ENCODE peak calls at places on chromosomes 6 and 20, in ten cellular contexts. M is progenitor cell of endocrine pancreas; Z is pancreas; R is type B pancreatic cell; S is brain microvascular endothelial cell; T is ascending aorta; A is CD8-positive, alpha-beta T cell; C is AG04450; I is transverse colon; H is OCI-LY7. B is an unnamed sample.

GRCh38 chr6:137089305-137089704 is 44.5 kb upstream of the IL20RA start:
- DNase-seq in M (no peak), Z (no peak), R (no peak), S (no peak), T (no peak), A (no peak), C (no peak), I (peak), H (no peak), B (no peak)

GRCh38 chr20:45944151-45944964 is 9.9 kb downstream of the PCIF1 start:
- DNase-seq in M (no peak), Z (no peak), R (no peak), S (no peak), T (no peak), A (no peak), C (no peak), I (no peak), H (no peak), B (no peak)

GRCh38 chr6:88712243-88712936 is 251.0 kb downstream of the RNGTT start:
- DNase-seq in M (no peak), Z (no peak), R (no peak), S (peak), T (no peak), A (no peak), C (no peak), I (no peak), H (no peak), B (no peak)

GRCh38 chr6:40936810-40937209 is 102.2 kb downstream of the UNC5CL start:
- DNase-seq in M (no peak), Z (no peak), R (no peak), S (peak), T (no peak), A (no peak), C (peak), I (no peak), H (no peak), B (no peak)

GRCh38 chr6:78749326-78749725 is 118.0 kb upstream of the IRAK1BP1 start:
- DNase-seq in M (no peak), Z (no peak), R (no peak), S (no peak), T (no peak), A (no peak), C (peak), I (no peak), H (no peak), B (no peak)

GRCh38 chr20:36571564-36572504 is 1.6 kb upstream of the TGIF2 start:
- DNase-seq in M (peak), Z (no peak), R (no peak), S (no peak), T (no peak), A (no peak), C (no peak), I (no peak), H (no peak), B (peak)

GRCh38 chr20:50762435-50763201 is 31.2 kb downstream of the PARD6B start:
- DNase-seq in M (no peak), Z (peak), R (no peak), S (peak), T (peak), A (no peak), C (no peak), I (peak), H (no peak), B (no peak)

GRCh38 chr6:84227434-84228197 is at the start of gene CEP162:
- DNase-seq in M (peak), Z (peak), R (peak), S (peak), T (peak), A (peak), C (peak), I (peak), H (peak), B (peak)

GRCh38 chr20:21436186-21436585 is 38.9 kb upstream of the NKX2-4 start:
- DNase-seq in M (no peak), Z (no peak), R (no peak), S (peak), T (no peak), A (no peak), C (no peak), I (no peak), H (no peak), B (no peak)

GRCh38 chr20:58407966-58408557 is 19.0 kb downstream of the VAPB start:
- DNase-seq in M (no peak), Z (no peak), R (no peak), S (no peak), T (no peak), A (no peak), C (no peak), I (no peak), H (peak), B (no peak)

GRCh38 chr20:49385471-49385870 is 97.0 kb downstream of the KCNB1 start:
- DNase-seq in M (no peak), Z (no peak), R (no peak), S (peak), T (no peak), A (no peak), C (no peak), I (no peak), H (peak), B (no peak)

GRCh38 chr6:8707956-8708772 is 272.8 kb upstream of the SLC35B3 start:
- DNase-seq in M (no peak), Z (no peak), R (no peak), S (no peak), T (no peak), A (no peak), C (no peak), I (peak), H (peak), B (no peak)

GRCh38 chr6:164200071-164200470 is 785.6 kb downstream of the QKI start:
- DNase-seq in M (no peak), Z (no peak), R (no peak), S (no peak), T (no peak), A (no peak), C (no peak), I (no peak), H (no peak), B (no peak)

GRCh38 chr20:61868006-61868405 is 197.7 kb downstream of the TAF4 start:
- DNase-seq in M (no peak), Z (peak), R (no peak), S (no peak), T (no peak), A (no peak), C (no peak), I (no peak), H (no peak), B (no peak)

GRCh38 chr20:11553603-11554002 is 364.1 kb upstream of the BTBD3 start:
- DNase-seq in M (no peak), Z (no peak), R (no peak), S (no peak), T (no peak), A (no peak), C (no peak), I (no peak), H (no peak), B (no peak)

GRCh38 chr6:150813319-150813992 is 52.0 kb upstream of the MTHFD1L start:
- DNase-seq in M (no peak), Z (no peak), R (no peak), S (peak), T (no peak), A (no peak), C (no peak), I (no peak), H (no peak), B (no peak)

GRCh38 chr6:22041797-22042489 is 254.9 kb downstream of the PRL start:
- DNase-seq in M (no peak), Z (no peak), R (no peak), S (peak), T (no peak), A (no peak), C (peak), I (no peak), H (no peak), B (no peak)

GRCh38 chr6:2857580-2858337 is 16.1 kb upstream of the SERPINB1 start:
- DNase-seq in M (no peak), Z (no peak), R (no peak), S (peak), T (no peak), A (peak), C (no peak), I (peak), H (peak), B (no peak)

GRCh38 chr20:36018208-36018988 is 50.0 kb downstream of the CNBD2 start:
- DNase-seq in M (no peak), Z (no peak), R (no peak), S (no peak), T (peak), A (no peak), C (no peak), I (peak), H (no peak), B (no peak)

GRCh38 chr20:35991142-35991771 is 22.9 kb downstream of the CNBD2 start:
- DNase-seq in M (no peak), Z (no peak), R (no peak), S (peak), T (no peak), A (no peak), C (no peak), I (peak), H (peak), B (no peak)

GRCh38 chr20:37804584-37805566 is 98.1 kb upstream of the VSTM2L start:
- DNase-seq in M (no peak), Z (peak), R (no peak), S (no peak), T (no peak), A (no peak), C (no peak), I (peak), H (peak), B (no peak)

DNA sequence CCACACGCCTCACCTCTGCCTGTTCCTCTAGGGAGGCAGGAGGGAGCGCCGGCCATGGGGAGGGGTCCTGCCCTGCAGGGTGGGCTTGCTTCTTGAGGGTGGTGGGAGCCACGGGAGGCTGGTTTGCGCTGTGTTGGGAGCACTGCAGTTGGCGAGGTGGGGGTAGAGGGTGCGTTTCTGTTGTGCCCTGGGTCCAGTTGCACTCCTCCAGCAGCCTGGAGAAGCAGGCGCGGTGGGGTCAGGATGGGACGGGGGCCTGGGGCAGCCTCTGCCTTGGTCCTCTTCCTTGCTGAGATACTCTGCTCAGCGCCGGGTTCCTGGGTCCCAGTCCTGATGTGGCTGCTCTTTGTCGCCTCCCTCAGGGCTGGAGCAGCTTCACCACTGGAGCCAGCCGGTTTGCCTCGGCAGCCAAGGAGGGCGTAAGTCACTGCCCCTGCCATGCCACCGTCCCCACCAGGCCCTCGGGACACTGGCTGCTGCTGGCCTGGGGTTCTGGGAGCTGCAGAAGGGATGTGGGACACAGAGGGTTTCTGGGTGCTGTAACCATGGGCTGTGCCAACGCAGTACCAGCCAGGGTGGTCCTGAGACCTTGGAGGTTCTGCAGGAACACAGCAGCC is 8.4 kb downstream of the ARFGAP1 start:
- DNase-seq in M (no peak), Z (peak), R (no peak), S (no peak), T (no peak), A (no peak), C (no peak), I (no peak), H (no peak), B (no peak)
- TF ChIP-seq CTCF in M (peak), Z (no peak), R (peak), S (peak), T (no peak), A (no peak), C (peak), I (no peak), H (peak), B (no peak)

DNA sequence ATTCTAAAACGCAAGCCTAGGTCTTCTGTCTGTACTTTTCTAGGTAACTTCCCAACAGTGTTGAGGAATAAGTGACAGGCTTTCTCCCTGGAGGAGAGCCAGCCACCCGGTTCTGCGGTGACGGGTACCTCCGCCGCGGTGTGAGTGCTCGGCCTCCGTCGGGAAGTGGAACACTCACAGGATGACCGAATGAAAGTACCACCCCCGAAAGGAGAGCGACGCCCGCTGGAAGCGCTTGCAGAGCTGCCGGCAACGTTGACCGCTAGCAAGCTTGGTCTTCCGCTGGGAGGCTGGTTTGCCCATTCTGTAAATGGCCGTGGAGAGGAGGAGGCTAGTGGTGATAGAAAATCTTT is 581 bp upstream of the TMEM242 start:
- DNase-seq in M (peak), Z (peak), R (peak), S (peak), T (peak), A (peak), C (peak), I (peak), H (peak), B (peak)
- TF ChIP-seq CTCF in M (no peak), Z (no peak), R (no peak), S (peak), T (no peak), A (no peak), C (no peak), I (no peak), H (peak), B (no peak)

GRCh38 chr20:9177278-9177677 is 108.4 kb downstream of the PLCB4 start:
- DNase-seq in M (no peak), Z (no peak), R (no peak), S (no peak), T (no peak), A (no peak), C (no peak), I (no peak), H (no peak), B (no peak)

GRCh38 chr20:9169409-9169808 is 100.5 kb downstream of the PLCB4 start:
- DNase-seq in M (no peak), Z (no peak), R (no peak), S (no peak), T (no peak), A (no peak), C (no peak), I (no peak), H (no peak), B (no peak)

GRCh38 chr20:9172908-9173307 is 104.0 kb downstream of the PLCB4 start:
- DNase-seq in M (no peak), Z (no peak), R (no peak), S (no peak), T (no peak), A (no peak), C (no peak), I (no peak), H (no peak), B (no peak)
- TF ChIP-seq CTCF in M (no peak), Z (no peak), R (no peak), S (peak), T (no peak), A (no peak), C (no peak), I (no peak), H (no peak), B (no peak)

GRCh38 chr6:122372647-122373046 is 26.8 kb upstream of the HSF2 start:
- DNase-seq in M (no peak), Z (no peak), R (no peak), S (no peak), T (no peak), A (no peak), C (no peak), I (no peak), H (no peak), B (no peak)
- TF ChIP-seq CTCF in M (peak), Z (peak), R (peak), S (peak), T (no peak), A (no peak), C (peak), I (no peak), H (peak), B (no peak)